ENCODE peak calls at places on chromosomes 11 and 22, in ten cellular contexts. C is endothelial cell of umbilical vein, A is GM12878, E is A549, U is MM.1S, D is fibroblast of lung, H is PC-9, O is OCI-LY7, J is H9, M is HCT116. S is an unnamed sample.

GRCh38 chr11:122229078-122229477 is 113.1 kb upstream of the BLID start:
- DNase-seq in H (no peak), D (peak; percentile 79), C (no peak), E (no peak), U (no peak), J (no peak), M (no peak), O (no peak), A (no peak), S (no peak)

GRCh38 chr11:112525270-112525669 is 264.6 kb upstream of the PLET1 start:
- DNase-seq in D (peak; percentile 25), O (no peak), M (no peak), A (no peak), E (no peak), H (no peak), U (no peak), J (no peak), C (no peak), S (no peak)

GRCh38 chr11:4095509-4096230 is 1.1 kb downstream of the RRM1 start:
- DNase-seq in E (peak; percentile 53), M (no peak), O (peak; percentile 55), H (peak; percentile 63), U (peak; percentile 14), C (peak; percentile 20), D (peak; percentile 62), A (no peak), J (no peak), S (peak; percentile 54)

GRCh38 chr11:77091146-77091940 is 11.3 kb upstream of the OMP start:
- DNase-seq in H (peak; percentile 64), O (peak; percentile 80), A (no peak), J (peak; percentile 91), M (peak; percentile 68), D (peak; percentile 71), E (peak; percentile 85), C (peak; percentile 73), U (peak; percentile 74), S (peak; percentile 99)

GRCh38 chr11:19453893-19454292 is 213.1 kb upstream of the E2F8 start:
- DNase-seq in U (no peak), A (no peak), D (peak; percentile 32), M (no peak), C (no peak), H (peak; percentile 77), J (no peak), O (no peak), E (peak; percentile 13), S (peak; percentile 92)

GRCh38 chr11:131370901-131371790 is 731 bp downstream of the NTM start:
- DNase-seq in U (no peak), C (no peak), J (no peak), O (no peak), D (no peak), M (no peak), E (no peak), A (no peak), H (no peak), S (no peak)

GRCh38 chr11:110522456-110522855 is 92.7 kb downstream of the FDX1 start:
- DNase-seq in U (no peak), D (no peak), J (no peak), H (peak; percentile 4), C (no peak), O (peak; percentile 7), A (no peak), M (no peak), E (no peak), S (no peak)

GRCh38 chr11:81644239-81644840 is 1089.3 kb downstream of the FAM181B start:
- DNase-seq in A (no peak), M (peak; percentile 4), C (peak; percentile 2), J (peak; percentile 53), E (peak; percentile 56), U (peak; percentile 65), O (peak; percentile 74), H (peak; percentile 55), D (peak; percentile 65), S (peak; percentile 15)

GRCh38 chr11:107017433-107018227 is 646 bp downstream of the GUCY1A2 start:
- DNase-seq in D (peak; percentile 44), M (no peak), E (peak; percentile 35), C (peak; percentile 7), H (no peak), O (no peak), J (peak; percentile 79), A (no peak), U (peak; percentile 75), S (peak; percentile 81)

GRCh38 chr11:120238968-120239620 is 846 bp upstream of the POU2F3 start:
- DNase-seq in A (no peak), U (no peak), O (no peak), M (no peak), E (no peak), J (no peak), D (no peak), H (no peak), C (no peak), S (peak; percentile 80)

GRCh38 chr11:2138075-2138435 is 1.1 kb downstream of the IGF2 start:
- DNase-seq in U (no peak), M (no peak), E (no peak), O (no peak), C (no peak), A (no peak), J (no peak), H (no peak), D (no peak), S (no peak)
- H3K4me2 ChIP-seq in U (no peak overlapping the region), M (peak overlapping the region; percentile 96), E (peak overlapping the region; percentile 97), O (no peak overlapping the region), C (no peak overlapping the region), A (no peak overlapping the region), J (peak overlapping the region; percentile 62), H (peak overlapping the region; percentile 59), D (no peak overlapping the region), S (no peak overlapping the region)

GRCh38 chr22:37476389-37477329 is 9.5 kb downstream of the MFNG start:
- DNase-seq in M (no peak), A (no peak), O (peak; percentile 96), C (no peak), E (no peak), H (no peak), J (no peak), U (no peak), D (no peak), S (peak; percentile 72)
- H3K27ac ChIP-seq in M (no peak overlapping the region), A (no peak overlapping the region), O (peak overlapping the region; percentile 95), C (no peak overlapping the region), E (no peak overlapping the region), H (no peak overlapping the region), J (no peak overlapping the region), U (no peak overlapping the region), D (no peak overlapping the region), S (no peak overlapping the region)

DNA sequence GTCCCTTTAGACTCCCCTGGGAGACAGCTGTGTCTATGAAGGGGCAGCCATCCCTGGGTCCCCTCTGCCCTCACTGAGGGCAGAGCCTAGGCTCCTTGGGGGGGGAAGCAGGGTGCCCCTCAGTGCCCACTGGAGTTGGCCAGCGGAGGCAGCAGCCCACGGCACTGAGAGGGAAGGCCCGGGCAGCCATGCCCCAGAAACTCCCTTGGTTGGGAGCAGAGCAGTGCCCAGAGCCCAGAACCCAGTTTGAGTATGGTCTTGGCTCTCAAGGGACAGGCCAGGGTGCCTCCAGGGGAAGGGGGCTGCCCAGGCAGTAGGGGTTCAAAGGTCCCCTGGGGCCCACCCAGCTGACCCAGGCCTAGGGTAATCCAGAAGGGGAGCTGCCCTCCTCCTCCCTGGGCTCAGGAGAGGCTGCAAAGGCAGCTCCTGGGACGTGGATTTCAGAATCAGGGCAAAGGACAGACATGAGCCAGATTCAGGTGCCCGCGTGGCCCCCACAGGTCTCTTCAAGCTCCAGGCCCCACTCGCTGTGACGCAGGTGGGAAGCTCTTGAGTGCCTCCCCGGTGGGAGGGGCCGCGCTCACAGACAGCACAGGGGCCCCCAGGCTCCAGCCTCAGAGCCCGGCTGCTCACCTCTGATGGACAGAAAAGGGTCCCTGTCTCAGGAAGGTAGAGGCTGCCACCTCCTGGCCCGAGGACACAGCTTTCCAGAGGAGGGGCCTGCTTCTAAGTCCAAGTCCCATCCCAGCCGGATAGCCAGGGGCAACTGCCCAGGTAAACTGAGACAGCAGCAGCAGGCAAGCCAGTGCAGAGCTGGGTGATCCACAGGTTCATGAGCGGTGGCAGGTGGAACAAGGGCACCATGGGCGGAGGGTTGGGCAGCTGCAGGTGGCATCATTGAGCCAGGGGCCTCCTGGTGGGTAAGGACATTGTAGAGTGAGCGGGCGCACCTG is 2.6 kb downstream of the C11orf21 start:
- DNase-seq in C (no peak), H (peak; percentile 40), D (no peak), A (no peak), E (peak; percentile 59), M (no peak), U (no peak), O (no peak), J (peak; percentile 76), S (peak; percentile 85)
- H3K4me2 ChIP-seq in C (no peak overlapping the region), H (no peak overlapping the region), D (no peak overlapping the region), A (no peak overlapping the region), E (no peak overlapping the region), M (no peak overlapping the region), U (no peak overlapping the region), O (no peak overlapping the region), J (no peak overlapping the region), S (no peak overlapping the region)

GRCh38 chr11:61497473-61497872 is 11.1 kb upstream of the LRRC10B start:
- DNase-seq in E (no peak), O (no peak), C (no peak), H (no peak), A (no peak), J (no peak), D (no peak), U (no peak), M (no peak), S (no peak)

GRCh38 chr11:61497876-61498275 is 10.7 kb upstream of the LRRC10B start:
- DNase-seq in D (no peak), J (no peak), H (no peak), C (no peak), A (no peak), O (no peak), M (no peak), U (no peak), E (no peak), S (peak; percentile 83)

GRCh38 chr11:61494341-61495038 is 14.1 kb upstream of the LRRC10B start:
- DNase-seq in A (no peak), U (no peak), O (no peak), J (no peak), C (no peak), H (no peak), M (no peak), D (peak; percentile 51), E (no peak), S (peak; percentile 72)

GRCh38 chr11:61496602-61497400 is 11.7 kb upstream of the LRRC10B start:
- DNase-seq in O (no peak), A (no peak), H (no peak), D (no peak), E (no peak), J (no peak), C (no peak), M (no peak), U (no peak), S (peak; percentile 82)

DNA sequence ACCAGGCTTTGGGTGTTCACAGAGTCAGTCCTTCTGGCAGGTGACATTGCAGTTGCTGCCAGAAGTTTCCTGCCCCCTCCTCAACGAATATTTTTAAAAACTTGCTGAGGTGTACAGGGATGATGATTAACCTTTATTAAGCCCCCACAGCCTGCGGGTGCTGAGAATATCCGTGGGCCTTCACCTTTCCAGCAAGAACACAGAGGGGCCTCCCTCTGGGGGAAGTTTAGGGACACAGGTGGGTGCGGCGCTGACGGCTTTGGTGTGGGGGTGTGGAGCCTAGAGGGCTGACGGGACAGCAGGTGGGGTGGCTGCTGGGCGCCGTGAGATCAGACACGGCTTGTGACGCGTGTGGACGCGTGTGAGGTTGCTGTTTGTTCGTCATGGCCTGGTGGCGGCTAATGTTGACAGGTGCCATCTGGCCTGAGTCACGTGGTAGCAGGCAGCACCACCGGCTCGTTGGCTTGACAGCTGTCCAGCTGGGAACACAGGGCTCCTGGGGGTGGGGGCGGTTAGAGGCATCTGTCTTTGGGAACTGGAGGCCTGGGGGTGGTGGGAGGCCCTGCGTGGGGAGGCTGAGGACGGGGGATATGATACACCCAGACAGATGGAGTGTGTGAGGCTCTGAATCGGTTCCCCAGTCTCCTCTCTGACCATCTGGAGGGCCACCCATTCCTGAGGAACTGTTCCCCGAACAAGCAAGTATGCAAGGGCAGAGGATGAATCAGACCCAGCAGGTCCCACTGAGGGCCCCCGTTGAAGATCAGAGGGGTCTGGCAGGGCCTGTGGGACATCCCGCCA is 12.5 kb upstream of the LRRC10B start:
- DNase-seq in C (no peak), O (no peak), D (peak; percentile 81), U (no peak), E (no peak), J (no peak), M (no peak), H (no peak), A (no peak), S (peak; percentile 82)
- H3K27ac ChIP-seq in C (no peak overlapping the region), O (no peak overlapping the region), D (no peak overlapping the region), U (no peak overlapping the region), E (no peak overlapping the region), J (no peak overlapping the region), M (no peak overlapping the region), H (no peak overlapping the region), A (no peak overlapping the region), S (no peak overlapping the region)